ENCODE peak calls at places on chromosomes 11 and 22, in four cellular contexts. H, R, O and J are unnamed samples.

GRCh38 chr22:42365337-42365865 is 66.8 kb downstream of the NFAM1 start:
- DNase-seq in R (no peak), O (no peak), H (peak; percentile 87), J (peak; percentile 31)

GRCh38 chr11:79100093-79100704 is 340.6 kb downstream of the TENM4 start:
- DNase-seq in O (peak; percentile 52), R (peak; percentile 84), H (peak; percentile 73), J (peak; percentile 67)

GRCh38 chr22:41201146-41201545 is 4.0 kb upstream of the L3MBTL2 start:
- DNase-seq in R (no peak), O (no peak), H (no peak), J (peak; percentile 35)

GRCh38 chr11:134731562-134731961 is 319.5 kb upstream of the B3GAT1 start:
- DNase-seq in H (peak; percentile 91), R (no peak), O (no peak), J (no peak)

GRCh38 chr11:124768914-124769313 is 6.8 kb upstream of the ESAM start:
- DNase-seq in H (no peak), R (no peak), O (no peak), J (no peak)

GRCh38 chr11:17412488-17413180 is 24.2 kb upstream of the KCNJ11 start:
- DNase-seq in H (peak; percentile 89), R (no peak), O (no peak), J (no peak)

GRCh38 chr11:33040862-33041453 is 1.6 kb downstream of the TCP11L1 start:
- DNase-seq in O (no peak), H (peak; percentile 32), R (peak; percentile 89), J (no peak)

GRCh38 chr11:112085822-112086421 is 634 bp downstream of the TIMM8B start:
- DNase-seq in O (peak; percentile 49), R (peak; percentile 50), H (no peak), J (peak; percentile 27)

GRCh38 chr11:111795333-111795985 is 29.3 kb upstream of the PPP2R1B start:
- DNase-seq in R (no peak), H (no peak), O (no peak), J (no peak)

GRCh38 chr11:97990162-97990920 is 1030.4 kb upstream of the CNTN5 start:
- DNase-seq in O (no peak), H (no peak), R (no peak), J (no peak)

GRCh38 chr22:46044718-46045458 is 67.9 kb upstream of the WNT7B start:
- DNase-seq in H (peak; percentile 41), O (no peak), R (no peak), J (peak; percentile 57)

GRCh38 chr11:120660024-120660565 is 148.5 kb downstream of the GRIK4 start:
- DNase-seq in R (peak; percentile 73), O (no peak), H (peak; percentile 83), J (peak; percentile 47)

GRCh38 chr11:59141673-59142460 is 789 bp upstream of the FAM111A start:
- DNase-seq in O (no peak), H (no peak), R (no peak), J (no peak)

GRCh38 chr11:67510023-67510345 is 2.0 kb upstream of the CDK2AP2 start:
- DNase-seq in R (no peak), H (no peak), O (no peak), J (no peak)

GRCh38 chr11:37177721-37178120 is 579.7 kb upstream of the RAG2 start:
- DNase-seq in O (no peak), H (no peak), R (no peak), J (no peak)

GRCh38 chr11:80227915-80228314 is 787.1 kb upstream of the TENM4 start:
- DNase-seq in H (no peak), O (no peak), R (no peak), J (no peak)

GRCh38 chr11:121422675-121423074 is 29.4 kb upstream of the SORL1 start:
- DNase-seq in H (no peak), O (peak; percentile 6), R (peak; percentile 74), J (no peak)

GRCh38 chr11:74754507-74755255 is 6.0 kb downstream of the RNF169 start:
- DNase-seq in R (no peak), H (no peak), O (no peak), J (peak; percentile 32)

GRCh38 chr22:27094633-27095308 is 437.4 kb downstream of the MIAT start:
- DNase-seq in H (no peak), O (no peak), R (no peak), J (peak; percentile 62)

GRCh38 chr22:34986461-34986977 is 79.4 kb upstream of the ISX start:
- DNase-seq in H (no peak), R (no peak), O (no peak), J (no peak)

GRCh38 chr22:48758021-48758561 is 1069.6 kb downstream of the BRD1 start:
- DNase-seq in H (no peak), O (no peak), R (no peak), J (peak; percentile 73)

GRCh38 chr11:132186193-132186592 is 815.8 kb downstream of the NTM start:
- DNase-seq in H (no peak), R (no peak), O (no peak), J (no peak)

GRCh38 chr22:20803696-20804324 is 29.9 kb downstream of the SERPIND1 start:
- DNase-seq in R (peak; percentile 70), H (peak; percentile 67), O (no peak), J (peak; percentile 60)

GRCh38 chr11:19953909-19954308 is 206.4 kb downstream of the DBX1 start:
- DNase-seq in H (peak; percentile 65), R (peak; percentile 43), O (no peak), J (peak; percentile 71)

GRCh38 chr11:2088746-2089535 is 50.2 kb downstream of the IGF2 start:
- DNase-seq in H (no peak), R (no peak), O (no peak), J (no peak)

GRCh38 chr11:85766801-85767200 is 44.1 kb downstream of the SYTL2 start:
- DNase-seq in R (no peak), O (no peak), H (no peak), J (no peak)

GRCh38 chr11:88354909-88355308 is 17.4 kb upstream of the CTSC start:
- DNase-seq in O (no peak), R (no peak), H (no peak), J (no peak)

GRCh38 chr22:50274311-50274710 is 4.1 kb upstream of the MAPK11 start:
- DNase-seq in R (peak; percentile 84), O (peak; percentile 65), H (peak; percentile 81), J (peak; percentile 79)

GRCh38 chr22:24400726-24401596 is 26.4 kb upstream of the ADORA2A start:
- DNase-seq in H (no peak), O (peak; percentile 45), R (peak; percentile 81), J (no peak)

GRCh38 chr11:15309296-15309695 is 194.6 kb downstream of the INSC start:
- DNase-seq in R (no peak), H (no peak), O (no peak), J (no peak)

GRCh38 chr11:81270686-81271085 is 1463.0 kb downstream of the FAM181B start:
- DNase-seq in H (no peak), R (no peak), O (no peak), J (no peak)

GRCh38 chr22:29635734-29636357 is 32.4 kb downstream of the NF2 start:
- DNase-seq in R (peak; percentile 75), O (peak; percentile 40), H (peak; percentile 51), J (peak; percentile 72)

GRCh38 chr11:68763181-68763721 is 11.9 kb upstream of the TESMIN start:
- DNase-seq in R (no peak), O (peak; percentile 93), H (peak; percentile 46), J (peak; percentile 27)

GRCh38 chr11:65391007-65391406 is 4.6 kb downstream of the FRMD8 start:
- DNase-seq in H (peak; percentile 42), O (no peak), R (no peak), J (no peak)

GRCh38 chr11:92311616-92312449 is 87.2 kb downstream of the FAT3 start:
- DNase-seq in O (no peak), R (no peak), H (peak; percentile 39), J (no peak)

GRCh38 chr22:44732661-44733060 is 19.7 kb upstream of the ARHGAP8 start:
- DNase-seq in O (no peak), R (no peak), H (no peak), J (no peak)

GRCh38 chr22:23419151-23419550 is 160.9 kb downstream of the IGLL1 start:
- DNase-seq in O (no peak), H (no peak), R (no peak), J (no peak)

GRCh38 chr22:36293606-36294292 is 40.8 kb downstream of the APOL1 start:
- DNase-seq in R (no peak), O (no peak), H (no peak), J (no peak)
- H3K9me3 ChIP-seq in R (no peaks in the 10 kb centered on the region), O (no peaks in the 10 kb centered on the region), H (no peaks in the 10 kb centered on the region), J (no peaks in the 10 kb centered on the region)

GRCh38 chr11:39651857-39652461 is 1807.5 kb downstream of the LRRC4C start:
- DNase-seq in R (no peak), O (no peak), H (no peak), J (no peak)
- H2AFZ ChIP-seq in R (no peak overlapping the region), O (no peak overlapping the region), H (no peak overlapping the region), J (no peak overlapping the region)

DNA sequence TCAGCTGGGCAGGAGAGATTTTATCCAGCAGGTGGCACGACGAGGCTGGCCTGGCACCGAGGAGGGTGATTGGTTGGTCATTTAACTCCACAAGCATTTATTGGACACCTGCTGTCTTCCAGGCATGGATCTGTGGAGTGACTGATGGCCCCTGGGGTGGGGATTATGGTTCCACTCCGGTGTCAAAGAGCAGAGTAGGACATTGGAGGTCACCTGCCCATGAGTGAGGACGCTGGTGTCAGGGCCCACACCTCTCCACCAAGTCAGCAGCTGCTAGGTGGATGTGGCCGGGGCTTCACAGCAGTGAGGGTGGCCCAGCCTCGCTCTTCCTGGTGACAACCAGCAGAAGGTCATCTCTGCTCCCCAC is 428.5 kb downstream of the TBC1D22A start:
- DNase-seq in R (no peak), O (no peak), H (no peak), J (no peak)
- H3K9me3 ChIP-seq in R (no peaks in the 10 kb centered on the region), O (no peaks in the 10 kb centered on the region), H (peaks cover 4% of the 10 kb centered on the region), J (no peaks in the 10 kb centered on the region)

GRCh38 chr11:123653997-123654565 is 343 bp downstream of the SCN3B start:
- DNase-seq in O (peak; percentile 31), R (no peak), H (peak; percentile 74), J (peak; percentile 79)
- H2AFZ ChIP-seq in O (peak overlapping the region; percentile 79), R (no peak overlapping the region), H (peak overlapping the region; percentile 99), J (peak overlapping the region; percentile 66)

DNA sequence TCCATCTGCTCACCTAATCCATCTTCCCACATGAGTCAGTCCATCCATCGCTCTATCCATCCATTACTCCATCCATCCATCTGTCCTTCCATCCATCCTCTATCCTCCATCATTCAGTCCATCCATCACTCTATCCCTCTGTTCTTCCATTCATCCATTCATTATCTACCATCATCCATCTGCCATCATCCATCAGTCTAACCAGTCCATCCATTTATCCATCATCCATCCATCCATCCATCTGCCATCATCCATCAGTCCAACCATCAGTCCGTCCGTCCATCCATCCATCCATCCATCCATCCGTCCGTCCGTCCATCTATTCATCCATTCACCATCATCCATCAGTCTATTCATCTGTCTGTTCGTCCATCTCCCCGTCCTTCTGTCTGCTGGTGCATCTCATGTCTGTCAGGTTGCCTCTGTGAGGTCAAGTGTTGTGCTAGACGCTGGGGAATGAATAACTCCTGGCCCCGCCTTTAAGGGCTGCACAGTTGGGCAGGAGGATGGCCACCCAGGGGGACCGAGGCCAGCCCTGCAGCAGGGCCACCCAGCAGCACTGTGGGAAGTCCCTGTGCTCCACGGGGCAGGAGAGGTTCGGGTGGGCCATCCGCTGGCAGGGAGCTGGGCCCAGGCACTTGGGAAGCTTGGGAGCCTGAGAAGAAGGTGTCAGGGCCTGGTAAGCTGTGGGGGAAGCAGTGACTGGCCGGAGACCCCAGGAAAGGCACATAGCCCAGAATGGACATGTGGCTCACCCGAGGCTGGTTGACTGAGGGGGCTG is 137.1 kb downstream of the CTTN start:
- DNase-seq in O (no peak), R (no peak), H (no peak), J (no peak)
- H3K9me3 ChIP-seq in O (no peaks in the 10 kb centered on the region), R (no peaks in the 10 kb centered on the region), H (no peaks in the 10 kb centered on the region), J (no peaks in the 10 kb centered on the region)